ENCODE peak calls at places on chromosome 1, in four cellular contexts. V, P, B and X are unnamed samples.

GRCh38 chr1:239757711-239758110 is 334.0 kb upstream of the FMN2 start:
- DNase-seq in V (no peak), P (no peak), B (no peak), X (no peak)

GRCh38 chr1:174996474-174996873 is 3.3 kb upstream of the CACYBP start:
- DNase-seq in V (no peak), P (no peak), B (no peak), X (no peak)

GRCh38 chr1:155064813-155065436 is 1.4 kb downstream of the EFNA4 start:
- DNase-seq in V (no peak), P (no peak), B (no peak), X (no peak)

GRCh38 chr1:246417813-246418564 is 89.1 kb downstream of the SMYD3 start:
- DNase-seq in V (no peak), P (no peak), B (no peak), X (no peak)

GRCh38 chr1:9449106-9449627 is 90.1 kb upstream of the SLC25A33 start:
- DNase-seq in V (no peak), P (peak), B (no peak), X (no peak)

GRCh38 chr1:211730347-211730746 is 54.9 kb upstream of the NEK2 start:
- DNase-seq in V (no peak), P (no peak), B (no peak), X (no peak)

GRCh38 chr1:85374160-85374559 is 90.8 kb downstream of the DDAH1 start:
- DNase-seq in V (no peak), P (peak), B (no peak), X (no peak)

GRCh38 chr1:178536329-178536728 is 23.4 kb downstream of the TEX35 start:
- DNase-seq in V (no peak), P (no peak), B (no peak), X (no peak)

GRCh38 chr1:60621524-60621923 is 460.8 kb upstream of the NFIA start:
- DNase-seq in V (no peak), P (peak), B (no peak), X (no peak)

GRCh38 chr1:29236993-29237905 is 927 bp downstream of the PTPRU start:
- DNase-seq in V (no peak), P (peak), B (no peak), X (peak)

GRCh38 chr1:225812488-225813249 is 2.7 kb downstream of the EPHX1 start:
- DNase-seq in V (no peak), P (peak), B (no peak), X (no peak)

GRCh38 chr1:79193211-79194079 is 186.9 kb upstream of the ADGRL4 start:
- DNase-seq in V (no peak), P (peak), B (no peak), X (no peak)

GRCh38 chr1:238647877-238648276 is 738.5 kb upstream of the CHRM3 start:
- DNase-seq in V (no peak), P (peak), B (no peak), X (no peak)

GRCh38 chr1:160309183-160309535 is 24.2 kb upstream of the PEX19 start:
- DNase-seq in V (no peak), P (peak), B (no peak), X (no peak)